ENCODE peak calls at places on chromosomes 16 and 17, in four cellular contexts. One of them, this sample, is unnamed.

GRCh38 chr16:23996258-23996955 is 160.6 kb downstream of the PRKCB start:
- DNase-seq in H1: no peak
- DNase-seq in mesendoderm: no peak
- DNase-seq in H9: no peak
- DNase-seq in this sample: no peak

GRCh38 chr16:6375471-6376075 is 957.1 kb upstream of the RBFOX1 start:
- DNase-seq in mesendoderm: peak
- DNase-seq in H1: no peak
- DNase-seq in H9: no peak
- DNase-seq in this sample: no peak

GRCh38 chr16:86834451-86835035 is 256.2 kb downstream of the FOXL1 start:
- DNase-seq in H9: peak
- DNase-seq in mesendoderm: peak
- DNase-seq in H1: peak
- DNase-seq in this sample: peak

GRCh38 chr17:74523308-74523707 is 8.0 kb downstream of the CD300LB start:
- DNase-seq in H9: peak
- DNase-seq in mesendoderm: no peak
- DNase-seq in H1: no peak
- DNase-seq in this sample: no peak

GRCh38 chr17:7650509-7651096 is at the start of gene ATP1B2:
- DNase-seq in mesendoderm: peak
- DNase-seq in H9: peak
- DNase-seq in H1: peak
- DNase-seq in this sample: no peak

GRCh38 chr16:80974649-80975376 is 31.9 kb downstream of the CMC2 start:
- DNase-seq in H1: no peak
- DNase-seq in mesendoderm: peak
- DNase-seq in H9: peak
- DNase-seq in this sample: no peak

GRCh38 chr16:48393843-48394703 is 8.9 kb upstream of the SIAH1 start:
- DNase-seq in H9: no peak
- DNase-seq in mesendoderm: no peak
- DNase-seq in H1: no peak
- DNase-seq in this sample: peak

GRCh38 chr17:77320501-77321256 is 179.9 kb downstream of the SEC14L1 start:
- DNase-seq in mesendoderm: no peak
- DNase-seq in H1: no peak
- DNase-seq in H9: no peak
- DNase-seq in this sample: no peak

GRCh38 chr17:42131971-42132370 is 9.4 kb downstream of the HSPB9 start:
- DNase-seq in H9: no peak
- DNase-seq in mesendoderm: no peak
- DNase-seq in H1: no peak
- DNase-seq in this sample: peak

GRCh38 chr16:56601325-56601724 is 7.1 kb upstream of the MT2A start:
- DNase-seq in H9: no peak
- DNase-seq in H1: no peak
- DNase-seq in mesendoderm: no peak
- DNase-seq in this sample: no peak

GRCh38 chr16:84144859-84145639 is at the start of the genes DNAAF1 and HSDL1:
- DNase-seq in mesendoderm: peak
- DNase-seq in H1: peak
- DNase-seq in H9: peak
- DNase-seq in this sample: peak

GRCh38 chr17:21021208-21021803 is 21.5 kb downstream of the USP22 start:
- DNase-seq in H1: no peak
- DNase-seq in H9: no peak
- DNase-seq in mesendoderm: no peak
- DNase-seq in this sample: no peak

GRCh38 chr17:19728114-19728495 is 11.7 kb upstream of the SLC47A2 start:
- DNase-seq in mesendoderm: no peak
- DNase-seq in H1: no peak
- DNase-seq in H9: no peak
- DNase-seq in this sample: peak

GRCh38 chr17:55285340-55286301 is 20.9 kb downstream of the HLF start:
- DNase-seq in mesendoderm: no peak
- DNase-seq in H1: no peak
- DNase-seq in H9: no peak
- DNase-seq in this sample: peak

GRCh38 chr17:63809970-63810369 is 17.3 kb upstream of the PSMC5 start:
- DNase-seq in H9: no peak
- DNase-seq in mesendoderm: no peak
- DNase-seq in H1: no peak
- DNase-seq in this sample: no peak

GRCh38 chr17:30210901-30211300 is 24.6 kb downstream of the SLC6A4 start:
- DNase-seq in H9: peak
- DNase-seq in mesendoderm: no peak
- DNase-seq in H1: no peak
- DNase-seq in this sample: no peak

GRCh38 chr16:50616883-50617629 is 64.1 kb downstream of the SNX20 start:
- DNase-seq in H1: no peak
- DNase-seq in mesendoderm: peak
- DNase-seq in H9: no peak
- DNase-seq in this sample: no peak

GRCh38 chr16:4142268-4142667 is 26.0 kb upstream of the ADCY9 start:
- DNase-seq in H1: no peak
- DNase-seq in mesendoderm: no peak
- DNase-seq in H9: no peak
- DNase-seq in this sample: no peak

GRCh38 chr17:28849281-28849680 is 5.5 kb upstream of the ERAL1 start:
- DNase-seq in mesendoderm: peak
- DNase-seq in H1: no peak
- DNase-seq in H9: no peak
- DNase-seq in this sample: no peak

GRCh38 chr17:35740997-35741931 is 9.8 kb downstream of the RASL10B start:
- DNase-seq in H1: no peak
- DNase-seq in mesendoderm: peak
- DNase-seq in H9: peak
- DNase-seq in this sample: no peak

GRCh38 chr17:3959295-3959899 is 4.8 kb downstream of the ATP2A3 start:
- DNase-seq in H1: no peak
- DNase-seq in H9: no peak
- DNase-seq in mesendoderm: no peak
- DNase-seq in this sample: peak

GRCh38 chr16:15403392-15403995 is 7.9 kb downstream of the MPV17L start:
- DNase-seq in H9: no peak
- DNase-seq in H1: no peak
- DNase-seq in mesendoderm: peak
- DNase-seq in this sample: no peak

GRCh38 chr17:266219-266618 is 84.8 kb upstream of the DOC2B start:
- DNase-seq in H1: no peak
- DNase-seq in mesendoderm: no peak
- DNase-seq in H9: no peak
- DNase-seq in this sample: no peak

GRCh38 chr17:44121206-44121605 is 2.2 kb downstream of the HDAC5 start:
- DNase-seq in mesendoderm: no peak
- DNase-seq in H1: no peak
- DNase-seq in H9: peak
- DNase-seq in this sample: no peak

GRCh38 chr17:35816723-35817122 is 7.4 kb downstream of the TAF15 start:
- DNase-seq in H1: no peak
- DNase-seq in mesendoderm: no peak
- DNase-seq in H9: no peak
- DNase-seq in this sample: no peak

GRCh38 chr16:56420613-56421012 is 4.7 kb downstream of the AMFR start:
- DNase-seq in H1: no peak
- DNase-seq in H9: no peak
- DNase-seq in mesendoderm: no peak
- DNase-seq in this sample: no peak

GRCh38 chr17:62625870-62626200 is 1.6 kb upstream of the MRC2 start:
- DNase-seq in mesendoderm: peak
- DNase-seq in H9: peak
- DNase-seq in H1: no peak
- DNase-seq in this sample: no peak

GRCh38 chr16:4414187-4414909 is 2.0 kb downstream of the CORO7 start:
- DNase-seq in H1: no peak
- DNase-seq in H9: no peak
- DNase-seq in mesendoderm: no peak
- DNase-seq in this sample: no peak

GRCh38 chr17:72613411-72614292 is 478.8 kb downstream of the SLC39A11 start:
- DNase-seq in H1: no peak
- DNase-seq in H9: no peak
- DNase-seq in mesendoderm: no peak
- DNase-seq in this sample: peak

GRCh38 chr16:8548166-8548565 is 42.1 kb downstream of the TMEM114 start:
- DNase-seq in H9: no peak
- DNase-seq in H1: no peak
- DNase-seq in mesendoderm: no peak
- DNase-seq in this sample: no peak

GRCh38 chr17:3401786-3402185 is 3.6 kb upstream of the OR1E1 start:
- DNase-seq in H9: no peak
- DNase-seq in H1: no peak
- DNase-seq in mesendoderm: no peak
- DNase-seq in this sample: no peak

GRCh38 chr17:81097134-81097942 is 62.4 kb downstream of the BAIAP2 start:
- DNase-seq in mesendoderm: peak
- DNase-seq in H1: peak
- DNase-seq in H9: peak
- DNase-seq in this sample: peak

GRCh38 chr17:18859256-18859655 is 1.3 kb downstream of the PRPSAP2 start:
- DNase-seq in mesendoderm: peak
- DNase-seq in H1: no peak
- DNase-seq in H9: no peak
- DNase-seq in this sample: peak

GRCh38 chr17:80832266-80832676 is 159.4 kb upstream of the CHMP6 start:
- DNase-seq in mesendoderm: peak
- DNase-seq in H1: no peak
- DNase-seq in H9: peak
- DNase-seq in this sample: peak

GRCh38 chr17:10798332-10798749 is 5.6 kb downstream of the TMEM238L start:
- DNase-seq in mesendoderm: no peak
- DNase-seq in H1: no peak
- DNase-seq in H9: no peak
- DNase-seq in this sample: no peak

GRCh38 chr16:23855010-23855409 is 19.2 kb downstream of the PRKCB start:
- DNase-seq in H1: no peak
- DNase-seq in H9: no peak
- DNase-seq in mesendoderm: no peak
- DNase-seq in this sample: no peak

GRCh38 chr17:48678141-48678971 is 44.0 kb downstream of the PRAC1 start:
- DNase-seq in mesendoderm: peak
- DNase-seq in H1: peak
- DNase-seq in H9: peak
- DNase-seq in this sample: peak

GRCh38 chr17:48676963-48677558 is 45.3 kb downstream of the PRAC1 start:
- DNase-seq in H1: no peak
- DNase-seq in mesendoderm: no peak
- DNase-seq in H9: peak
- DNase-seq in this sample: no peak

GRCh38 chr17:48679385-48680096 is 42.8 kb downstream of the PRAC1 start:
- DNase-seq in H1: no peak
- DNase-seq in mesendoderm: no peak
- DNase-seq in H9: peak
- DNase-seq in this sample: no peak

GRCh38 chr17:48681609-48682008 is 40.7 kb downstream of the PRAC1 start:
- DNase-seq in H1: no peak
- DNase-seq in mesendoderm: no peak
- DNase-seq in H9: no peak
- DNase-seq in this sample: no peak
- H4K5ac ChIP-seq in H1: no peak
- H4K5ac ChIP-seq in mesendoderm: no peak
- H4K5ac ChIP-seq in H9: no peak
- H4K5ac ChIP-seq in this sample: no peak

GRCh38 chr16:66357523-66357928 is 9.0 kb upstream of the CDH5 start:
- DNase-seq in mesendoderm: peak
- DNase-seq in H9: peak
- DNase-seq in H1: peak
- DNase-seq in this sample: peak
- H4K5ac ChIP-seq in mesendoderm: no peak
- H4K5ac ChIP-seq in H9: no peak
- H4K5ac ChIP-seq in H1: no peak
- H4K5ac ChIP-seq in this sample: no peak

GRCh38 chr17:17420561-17421269 is 56.1 kb upstream of the MED9 start:
- DNase-seq in mesendoderm: no peak
- DNase-seq in H1: no peak
- DNase-seq in H9: no peak
- DNase-seq in this sample: peak

GRCh38 chr17:17420035-17420434 is 56.8 kb upstream of the MED9 start:
- DNase-seq in mesendoderm: no peak
- DNase-seq in H9: no peak
- DNase-seq in H1: no peak
- DNase-seq in this sample: no peak

GRCh38 chr17:17419621-17420020 is 57.2 kb upstream of the MED9 start:
- DNase-seq in H9: no peak
- DNase-seq in mesendoderm: no peak
- DNase-seq in H1: no peak
- DNase-seq in this sample: no peak

GRCh38 chr17:17417718-17418151 is 59.1 kb upstream of the MED9 start:
- DNase-seq in mesendoderm: no peak
- DNase-seq in H1: no peak
- DNase-seq in H9: no peak
- DNase-seq in this sample: no peak

DNA sequence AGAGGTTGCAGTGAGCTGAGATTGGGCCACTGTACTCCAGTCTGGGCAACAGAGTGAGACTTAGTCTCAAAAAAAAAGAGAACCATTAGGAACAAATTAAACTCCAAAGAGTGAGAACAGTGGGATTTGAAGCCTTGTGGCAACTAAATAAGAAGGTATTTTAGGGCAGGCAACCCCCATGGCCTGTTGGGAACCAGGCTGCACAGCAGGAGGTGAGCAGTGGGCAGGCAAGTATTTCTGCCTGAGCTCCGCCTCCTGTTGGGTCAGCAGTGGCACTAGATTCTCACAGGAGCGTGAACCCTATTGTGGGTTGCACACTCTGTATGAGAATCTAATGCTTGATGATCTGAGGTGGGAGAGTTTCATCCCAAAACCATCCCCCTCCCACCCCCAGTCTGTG is 57.6 kb upstream of the MED9 start:
- DNase-seq in H9: no peak
- DNase-seq in H1: no peak
- DNase-seq in mesendoderm: peak
- DNase-seq in this sample: no peak
- H4K5ac ChIP-seq in H9: no peak
- H4K5ac ChIP-seq in H1: no peak
- H4K5ac ChIP-seq in mesendoderm: no peak
- H4K5ac ChIP-seq in this sample: no peak

GRCh38 chr16:27248036-27248435 is 20.5 kb downstream of the NSMCE1 start:
- DNase-seq in H9: no peak
- DNase-seq in mesendoderm: no peak
- DNase-seq in H1: no peak
- DNase-seq in this sample: no peak
- H4K5ac ChIP-seq in H9: no peak
- H4K5ac ChIP-seq in mesendoderm: no peak
- H4K5ac ChIP-seq in H1: no peak
- H4K5ac ChIP-seq in this sample: no peak

This sample was measured in IMR-90.